ENCODE peak calls at places on chromosomes 3 and 15, in ten cellular contexts. C is psoas muscle, W is vagina, A is transverse colon, G is adrenal gland, P is foreskin keratinocyte, V is colonic mucosa, M is cardiac muscle cell, I is Panc1, X is hepatocyte. Q is an unnamed sample.

GRCh38 chr3:196789773-196790419 is 50.2 kb downstream of the PAK2 start:
- DNase-seq in A (no peak), W (no peak), V (no peak), C (no peak), G (no peak), X (no peak), M (no peak), I (no peak), P (no peak), Q (no peak)

GRCh38 chr3:125045965-125046364 is 9.8 kb downstream of the HEG1 start:
- DNase-seq in G (no peak), C (no peak), X (no peak), W (no peak), I (no peak), P (peak; percentile 73), M (peak; percentile 74), A (no peak), V (no peak), Q (no peak)

GRCh38 chr3:52790337-52790736 is 4.3 kb upstream of the ITIH3 start:
- DNase-seq in M (no peak), V (no peak), X (no peak), P (no peak), I (no peak), G (no peak), A (no peak), W (no peak), C (no peak), Q (no peak)

GRCh38 chr3:126745760-126746394 is 41.8 kb downstream of the CHCHD6 start:
- DNase-seq in A (peak; percentile 77), C (peak; percentile 34), G (peak; percentile 89), W (no peak), V (peak; percentile 82), I (no peak), P (no peak), M (no peak), X (no peak), Q (no peak)

GRCh38 chr15:89197503-89197971 is 23.8 kb downstream of the RLBP1 start:
- DNase-seq in W (no peak), P (peak; percentile 62), I (no peak), V (peak; percentile 68), X (peak; percentile 37), A (peak; percentile 41), M (no peak), C (no peak), G (peak; percentile 27), Q (peak; percentile 55)

GRCh38 chr3:186588619-186589018 is 18.1 kb downstream of the DNAJB11 start:
- DNase-seq in X (no peak), C (no peak), M (no peak), P (peak; percentile 82), G (no peak), I (no peak), V (no peak), A (no peak), W (no peak), Q (peak; percentile 37)

GRCh38 chr3:152508705-152509104 is 240.0 kb downstream of the MBNL1 start:
- DNase-seq in X (peak; percentile 30), C (no peak), I (no peak), M (peak; percentile 46), W (no peak), A (no peak), P (peak; percentile 6), V (no peak), G (no peak), Q (no peak)

GRCh38 chr3:46987485-46988401 is 8.3 kb downstream of the NBEAL2 start:
- DNase-seq in W (no peak), X (peak; percentile 51), G (no peak), I (no peak), A (peak; percentile 87), P (peak; percentile 80), V (peak; percentile 87), C (peak; percentile 67), M (peak; percentile 44), Q (no peak)

GRCh38 chr3:58238830-58239229 is 1.2 kb downstream of the ABHD6 start:
- DNase-seq in X (no peak), P (no peak), C (no peak), W (no peak), M (no peak), V (no peak), I (no peak), A (no peak), G (no peak), Q (no peak)

GRCh38 chr15:60932051-60932915 is 296.8 kb downstream of the RORA start:
- DNase-seq in I (no peak), X (no peak), G (peak; percentile 95), A (no peak), V (no peak), W (no peak), P (peak; percentile 93), C (peak; percentile 79), M (peak; percentile 73), Q (peak; percentile 91)

GRCh38 chr3:197503652-197504051 is 52.1 kb downstream of the BDH1 start:
- DNase-seq in V (no peak), P (no peak), G (no peak), W (no peak), M (no peak), I (no peak), A (no peak), X (no peak), C (no peak), Q (no peak)

GRCh38 chr3:111277226-111277625 is 205.6 kb downstream of the NECTIN3 start:
- DNase-seq in X (peak; percentile 45), W (no peak), G (no peak), P (no peak), A (no peak), C (no peak), V (no peak), M (peak; percentile 54), I (no peak), Q (no peak)

GRCh38 chr15:68574051-68574450 is 4.7 kb upstream of the CORO2B start:
- DNase-seq in A (no peak), I (no peak), C (no peak), P (no peak), V (no peak), G (no peak), M (no peak), W (no peak), X (no peak), Q (no peak)

GRCh38 chr3:123050666-123051065 is 16.2 kb upstream of the PDIA5 start:
- DNase-seq in X (no peak), G (no peak), P (no peak), I (no peak), M (no peak), V (no peak), W (no peak), A (no peak), C (no peak), Q (no peak)

GRCh38 chr15:34893967-34894366 is 75.6 kb downstream of the AQR start:
- DNase-seq in A (no peak), M (no peak), X (no peak), I (no peak), W (no peak), G (no peak), P (no peak), V (no peak), C (no peak), Q (no peak)

DNA sequence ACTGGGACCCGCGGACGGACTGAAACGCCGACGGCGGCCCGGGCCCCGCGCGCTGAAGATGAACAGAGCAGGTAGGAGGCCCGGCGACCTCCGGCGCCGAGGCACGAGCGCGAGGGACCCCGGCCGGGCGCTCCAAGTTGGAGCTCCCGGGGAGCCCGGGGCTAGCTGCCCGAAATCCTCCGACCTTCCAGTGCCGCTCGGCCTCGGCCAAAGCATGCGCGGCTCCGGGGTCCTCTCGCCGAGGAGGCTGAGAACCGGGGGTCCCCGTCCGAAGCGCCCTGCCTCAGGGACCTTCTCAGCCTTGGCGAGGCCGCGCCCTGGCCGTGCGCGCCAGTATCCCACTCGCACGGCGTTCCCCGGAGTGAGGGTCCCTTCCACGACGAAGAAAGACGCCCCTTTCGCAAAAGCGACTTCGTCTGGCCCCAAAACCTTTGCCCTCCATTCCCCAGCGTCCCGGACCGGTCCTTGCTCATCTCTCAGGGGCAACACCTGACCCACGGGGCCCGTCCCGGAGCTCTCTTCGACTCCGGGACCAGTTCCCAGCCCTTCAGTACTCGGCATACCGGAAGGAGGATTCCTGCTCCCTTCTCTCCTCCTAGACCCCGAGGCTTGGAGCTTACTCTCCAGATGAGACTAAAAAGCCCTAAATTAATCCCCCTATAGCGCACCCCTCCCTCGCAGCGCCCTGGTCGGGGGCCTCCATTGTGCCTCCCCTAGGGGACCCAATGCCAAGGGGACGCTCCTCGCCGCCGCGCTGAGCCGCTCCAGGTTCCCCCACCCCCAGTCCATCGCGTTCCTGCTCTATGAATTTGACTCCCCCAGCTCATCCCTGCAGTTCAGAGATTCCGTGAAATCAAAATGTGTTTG is 7.7 kb upstream of the FGD5 start:
- DNase-seq in W (no peak), P (no peak), V (no peak), C (no peak), G (no peak), I (no peak), A (no peak), X (no peak), M (no peak), Q (no peak)
- H3K27ac ChIP-seq in W (peak overlapping the region; percentile 84), P (no peak overlapping the region), V (peak overlapping the region; percentile 57), C (peak overlapping the region; percentile 16), G (no peak overlapping the region), I (no peak overlapping the region), A (peak overlapping the region; percentile 79), X (no peak overlapping the region), M (no peak overlapping the region), Q (no peak overlapping the region)

DNA sequence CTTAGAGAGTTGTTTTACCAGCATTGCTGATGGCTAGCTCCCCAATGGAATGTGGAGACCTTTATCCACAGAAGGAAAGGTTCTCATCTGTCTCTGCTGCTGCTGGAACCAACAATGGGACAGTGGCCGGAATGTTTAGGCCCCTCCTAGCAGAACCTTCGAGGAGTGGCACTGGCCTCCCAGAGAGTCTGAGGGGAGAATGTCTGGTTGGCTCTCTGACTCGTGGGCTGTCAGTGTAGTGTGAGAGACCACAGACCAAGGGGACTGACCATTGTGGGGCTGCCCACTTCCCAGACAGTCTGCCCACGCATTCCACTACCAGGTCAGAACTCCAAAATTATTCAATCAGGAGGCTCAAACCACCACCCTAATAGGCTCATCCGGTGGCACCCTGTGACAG is 5.1 kb downstream of the RASL12 start:
- DNase-seq in V (no peak), P (no peak), W (no peak), X (no peak), A (no peak), M (no peak), I (no peak), C (no peak), G (no peak), Q (no peak)
- H3K27ac ChIP-seq in V (no peak overlapping the region), P (no peak overlapping the region), W (peak overlapping the region; percentile 92), X (no peak overlapping the region), A (no peak overlapping the region), M (peak overlapping the region; percentile 21), I (no peak overlapping the region), C (no peak overlapping the region), G (no peak overlapping the region), Q (no peak overlapping the region)

GRCh38 chr15:78930577-78931388 is 14.1 kb downstream of the CTSH start:
- DNase-seq in P (peak; percentile 99), V (no peak), X (peak; percentile 67), G (peak; percentile 92), M (peak; percentile 83), I (peak; percentile 85), C (peak; percentile 58), A (no peak), W (no peak), Q (peak; percentile 99)
- H3K27ac ChIP-seq in P (peak overlapping the region; percentile 58), V (no peak overlapping the region), X (peak overlapping the region; percentile 60), G (no peak overlapping the region), M (no peak overlapping the region), I (peak overlapping the region; percentile 97), C (peak overlapping the region; percentile 74), A (no peak overlapping the region), W (peak overlapping the region; percentile 57), Q (peak overlapping the region; percentile 87)

DNA sequence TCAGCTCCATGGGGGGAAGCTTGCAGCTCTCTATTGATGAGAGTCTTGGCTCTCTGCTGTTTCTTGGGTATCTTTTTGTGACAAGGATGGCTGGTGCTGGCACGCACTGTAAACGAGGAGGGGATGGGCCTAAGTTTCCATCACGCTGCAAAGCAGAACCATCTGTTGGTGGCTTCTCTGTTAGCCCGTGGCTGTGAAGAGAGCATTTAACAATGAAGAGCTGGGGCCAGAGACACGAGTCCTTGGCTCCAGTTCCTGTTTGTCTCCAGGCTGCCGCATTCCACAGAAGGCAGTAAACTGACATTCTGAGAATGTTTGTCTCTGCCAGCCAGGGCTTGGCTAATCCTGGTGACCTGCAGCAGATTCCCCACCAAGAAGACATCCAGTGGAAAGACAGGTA is 130.7 kb downstream of the ASB7 start:
- DNase-seq in I (no peak), P (peak; percentile 51), A (no peak), C (peak; percentile 41), V (no peak), G (no peak), W (peak; percentile 72), X (peak; percentile 64), M (peak; percentile 60), Q (no peak)
- H3K27ac ChIP-seq in I (peak overlapping the region; percentile 80), P (peak overlapping the region; percentile 87), A (no peak overlapping the region), C (no peak overlapping the region), V (no peak overlapping the region), G (no peak overlapping the region), W (peak overlapping the region; percentile 53), X (peak overlapping the region; percentile 83), M (no peak overlapping the region), Q (peak overlapping the region; percentile 82)

Q was measured in epithelial cell of prostate.